ENCODE peak calls at places on chromosome 16, in six cellular contexts. B is GM12891, W is H1, H is GM12878, F is HepG2, P is K562. C is an unnamed sample.

GRCh38 chr16:89041571-89042481 is 51.8 kb upstream of the ACSF3 start:
- DNase-seq in B (no peak), W (no peak), H (no peak), F (no peak), P (no peak), C (no peak)

GRCh38 chr16:50284131-50284911 is 18.0 kb downstream of the ADCY7 start:
- DNase-seq in B (no peak), W (no peak), H (no peak), F (peak; percentile 46), P (no peak), C (no peak)

GRCh38 chr16:63292036-63292435 is 1255.8 kb upstream of the CDH8 start:
- DNase-seq in B (no peak), W (no peak), H (no peak), F (no peak), P (no peak), C (no peak)

GRCh38 chr16:57358527-57359095 is at the start of gene CCL22:
- DNase-seq in B (no peak), W (no peak), H (peak; percentile 45), F (no peak), P (no peak), C (no peak)

GRCh38 chr16:11425140-11425539 is 79.9 kb downstream of the RMI2 start:
- DNase-seq in B (no peak), W (no peak), H (no peak), F (no peak), P (no peak), C (no peak)

GRCh38 chr16:11356573-11357331 is 11.5 kb downstream of the RMI2 start:
- DNase-seq in B (no peak), W (peak; percentile 36), H (no peak), F (peak; percentile 81), P (peak; percentile 75), C (no peak)

GRCh38 chr16:11128211-11129123 is 127.5 kb downstream of the SOCS1 start:
- DNase-seq in B (no peak), W (no peak), H (no peak), F (no peak), P (peak; percentile 70), C (no peak)

GRCh38 chr16:85401917-85402766 is 211.0 kb upstream of the GSE1 start:
- DNase-seq in B (no peak), W (no peak), H (no peak), F (no peak), P (no peak), C (no peak)

GRCh38 chr16:69567031-69567680 is 1.4 kb downstream of the NFAT5 start:
- DNase-seq in B (no peak), W (no peak), H (no peak), F (peak; percentile 55), P (no peak), C (no peak)

GRCh38 chr16:89383095-89384003 is 107.0 kb downstream of the ANKRD11 start:
- DNase-seq in B (peak; percentile 59), W (no peak), H (no peak), F (peak; percentile 45), P (peak; percentile 71), C (no peak)

GRCh38 chr16:46932802-46933201 is 40.7 kb downstream of the DNAJA2 start:
- DNase-seq in B (no peak), W (peak; percentile 54), H (no peak), F (no peak), P (no peak), C (no peak)

GRCh38 chr16:25626172-25626571 is 65.6 kb upstream of the HS3ST4 start:
- DNase-seq in B (no peak), W (no peak), H (no peak), F (no peak), P (no peak), C (no peak)

GRCh38 chr16:64250866-64251265 is 871.0 kb downstream of the CDH11 start:
- DNase-seq in B (no peak), W (no peak), H (no peak), F (no peak), P (no peak), C (no peak)

GRCh38 chr16:19722981-19723380 is 4.9 kb downstream of the IQCK start:
- DNase-seq in B (no peak), W (no peak), H (no peak), F (no peak), P (no peak), C (no peak)

GRCh38 chr16:26672206-26672605 is 394.5 kb upstream of the C16orf82 start:
- DNase-seq in B (no peak), W (no peak), H (no peak), F (no peak), P (no peak), C (no peak)

GRCh38 chr16:88782454-88783390 is 2.3 kb downstream of the PIEZO1 start:
- DNase-seq in B (no peak), W (no peak), H (no peak), F (no peak), P (no peak), C (no peak)

GRCh38 chr16:24544640-24545039 is 5.3 kb downstream of the RBBP6 start:
- DNase-seq in B (no peak), W (no peak), H (no peak), F (no peak), P (no peak), C (no peak)

GRCh38 chr16:5010576-5011329 is 23.0 kb downstream of the NAGPA start:
- DNase-seq in B (no peak), W (no peak), H (no peak), F (peak; percentile 44), P (no peak), C (no peak)

GRCh38 chr16:13083687-13084086 is 182.3 kb downstream of the SHISA9 start:
- DNase-seq in B (no peak), W (no peak), H (no peak), F (no peak), P (no peak), C (no peak)

DNA sequence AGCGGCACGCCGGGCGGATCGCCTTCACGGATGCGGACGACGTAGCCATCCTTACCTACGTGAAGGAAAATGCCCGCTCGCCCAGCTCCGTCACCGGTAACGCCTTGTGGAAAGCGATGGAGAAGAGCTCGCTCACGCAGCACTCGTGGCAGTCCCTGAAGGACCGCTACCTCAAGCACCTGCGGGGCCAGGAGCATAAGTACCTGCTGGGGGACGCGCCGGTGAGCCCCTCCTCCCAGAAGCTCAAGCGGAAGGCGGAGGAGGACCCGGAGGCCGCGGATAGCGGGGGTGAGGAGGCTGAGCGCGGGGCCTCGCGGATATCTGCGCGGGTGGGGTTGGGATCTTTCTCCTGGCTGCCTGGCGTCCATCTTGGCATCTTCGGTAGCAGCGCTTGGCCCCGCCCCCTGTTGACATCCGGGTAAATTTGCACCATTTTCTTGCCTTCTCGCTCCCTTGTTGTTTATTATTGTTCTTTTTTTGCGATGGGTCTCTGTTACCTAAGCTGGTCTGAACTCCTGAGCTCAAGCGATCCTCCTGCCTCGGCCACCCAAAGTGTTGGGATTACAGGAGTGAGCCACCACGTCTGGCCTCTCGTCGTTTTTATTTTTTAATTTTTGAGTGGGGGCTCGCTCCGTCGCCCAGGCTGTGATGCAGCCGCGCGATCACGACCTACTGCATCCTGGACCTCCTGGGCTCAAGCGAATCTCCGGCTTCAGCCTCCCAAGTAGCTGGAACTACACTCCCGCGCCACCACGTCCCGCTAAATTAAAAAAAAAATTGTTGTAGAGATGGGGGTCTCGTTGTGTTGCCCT is 898 bp downstream of the TERF2IP start:
- DNase-seq in B (peak; percentile 45), W (no peak), H (no peak), F (peak; percentile 63), P (peak; percentile 72), C (peak; percentile 45)
- TF ChIP-seq POLR2A in B (peak; percentile 65), W (peak; percentile 71), H (peak; percentile 13), F (peak; percentile 71), P (no peak), C (peak; percentile 54)

DNA sequence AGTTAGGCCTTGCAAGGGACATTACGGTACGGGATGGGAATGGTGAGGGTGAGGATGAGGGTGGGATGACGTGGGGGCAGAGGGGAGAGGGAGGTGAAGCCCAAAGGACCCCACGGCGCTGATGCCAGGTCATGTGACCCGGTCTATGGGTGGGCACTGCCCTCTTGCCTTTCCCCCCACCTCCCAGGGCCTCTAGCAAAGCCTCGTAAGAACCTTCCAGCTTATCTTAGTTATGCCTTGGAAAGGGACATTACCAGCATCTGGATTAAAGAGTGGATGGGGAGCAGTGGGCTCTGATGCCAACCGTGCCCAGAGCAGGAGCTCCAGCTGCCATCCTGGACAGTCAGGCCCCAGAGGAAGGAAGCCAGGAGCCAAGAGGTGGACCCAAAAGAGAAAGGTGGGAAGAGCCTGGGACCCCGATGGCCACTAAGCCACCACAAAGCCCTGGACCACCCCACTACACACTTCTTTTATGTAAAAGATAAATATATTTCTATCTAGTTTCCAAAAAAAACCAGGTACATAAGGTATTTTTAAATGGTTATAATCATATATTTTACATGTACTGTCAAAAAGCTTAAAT is 40.9 kb downstream of the TK2 start:
- DNase-seq in B (no peak), W (no peak), H (no peak), F (no peak), P (no peak), C (no peak)
- TF ChIP-seq TAF1 in B (no peak), W (no peak), H (no peak), F (no peak), P (no peak), C (no peak)

DNA sequence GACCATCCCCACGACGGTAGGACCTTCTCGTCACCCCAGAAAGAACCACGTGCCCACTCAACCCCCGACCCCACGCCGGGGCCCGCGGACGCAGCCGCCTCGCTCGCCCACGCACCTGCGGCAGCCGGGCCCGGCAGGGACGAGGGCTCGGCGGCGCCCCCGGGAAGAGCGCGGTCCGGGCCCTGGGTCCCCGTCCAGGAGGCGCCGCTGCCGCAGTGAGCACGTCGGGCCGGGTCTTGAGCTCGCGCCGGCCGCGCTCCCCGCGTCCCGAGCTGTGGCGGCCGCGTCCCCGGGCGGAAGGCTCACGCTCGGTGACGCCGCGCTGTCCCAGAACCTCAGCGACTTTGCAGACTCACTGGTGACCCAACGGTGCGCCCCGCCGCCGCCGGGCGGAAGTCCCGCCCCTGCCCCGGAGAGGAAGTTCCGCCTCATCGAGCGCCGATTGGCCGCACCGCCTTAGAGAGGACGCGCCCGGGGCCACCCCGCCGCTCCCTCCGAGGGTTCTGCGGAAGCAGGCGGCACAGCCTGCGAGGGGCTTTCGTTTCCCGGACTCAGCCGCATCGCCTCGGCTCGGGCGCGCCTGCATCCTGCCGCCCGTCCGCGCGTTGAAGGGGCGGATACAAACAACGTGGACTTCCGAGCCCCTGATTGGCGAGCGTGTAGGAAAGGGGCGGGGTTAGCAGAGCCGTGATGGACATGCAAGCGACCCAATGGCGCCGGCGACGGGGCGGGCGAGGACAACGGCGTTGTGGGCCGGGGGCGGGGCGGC is 793 bp upstream of the RAB40C start:
- DNase-seq in B (peak; percentile 90), W (peak; percentile 73), H (peak; percentile 75), F (peak; percentile 89), P (peak; percentile 85), C (peak; percentile 88)
- TF ChIP-seq POLR2A in B (peak; percentile 60), W (peak; percentile 55), H (peak; percentile 90), F (peak; percentile 93), P (peak; percentile 82), C (peak; percentile 90)

DNA sequence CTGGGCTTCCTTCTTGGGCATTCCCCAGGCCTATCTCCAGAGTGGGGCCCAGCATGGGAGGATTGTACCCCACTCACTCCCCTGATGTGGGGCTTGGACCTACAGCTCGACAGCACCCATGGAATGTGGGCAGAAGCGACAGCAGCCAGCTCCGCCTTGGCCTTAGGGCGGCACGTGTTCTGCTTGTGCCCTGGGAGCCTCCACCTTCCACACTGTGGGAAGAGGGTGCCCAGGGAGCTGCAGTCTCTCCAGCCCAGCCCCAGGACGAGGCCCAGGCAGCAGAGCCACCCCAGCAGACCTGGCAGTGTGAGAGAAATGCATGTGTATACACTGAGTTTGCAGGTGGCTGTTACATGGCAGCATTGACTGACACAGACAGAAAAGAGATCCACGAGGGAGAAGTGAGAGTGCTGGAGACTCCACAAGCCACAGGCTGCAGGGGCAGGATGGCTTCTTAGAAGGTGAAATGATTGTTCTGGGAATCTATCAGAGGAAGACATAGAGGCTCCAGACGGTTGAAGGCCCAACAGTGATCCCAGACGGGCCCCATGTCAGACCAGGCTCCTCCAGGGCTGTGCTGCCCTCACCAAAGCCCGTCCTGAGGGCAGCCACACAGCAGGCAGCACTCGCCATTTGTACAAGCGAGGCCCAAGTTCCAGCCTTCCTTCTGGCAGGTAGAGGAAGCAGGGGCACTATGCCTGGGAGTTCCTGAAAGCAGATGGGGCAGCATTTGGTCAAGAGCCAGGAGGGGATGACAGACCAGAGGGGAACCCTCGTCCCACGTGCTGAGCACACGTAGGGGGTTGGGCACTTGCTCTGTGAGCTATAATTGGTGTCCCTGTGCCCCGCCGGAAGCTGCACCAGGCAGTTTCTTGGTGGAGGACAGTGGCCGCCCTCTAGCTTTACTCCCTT is 2.8 kb upstream of the DNASE1 start:
- DNase-seq in B (no peak), W (no peak), H (no peak), F (no peak), P (no peak), C (no peak)
- TF ChIP-seq TAF1 in B (no peak), W (no peak), H (no peak), F (no peak), P (no peak), C (no peak)